ENCODE peak calls at places on chromosome 1, in five cellular contexts. A is right cardiac atrium, O is K562, Z is fibroblast of lung, M is cardiac septum. B is an unnamed sample.

GRCh38 chr1:30750751-30751291 is 6.8 kb downstream of the LAPTM5 start:
- DNase-seq in M (no peak), O (no peak), A (peak; percentile 40), Z (no peak), B (no peak)

GRCh38 chr1:109239580-109240068 is 9.7 kb upstream of the CELSR2 start:
- DNase-seq in M (no peak), Z (peak; percentile 55), A (no peak), O (peak; percentile 77), B (no peak)

GRCh38 chr1:37557402-37557801 is 662 bp downstream of the DNALI1 start:
- DNase-seq in M (no peak), O (no peak), Z (no peak), A (no peak), B (no peak)

GRCh38 chr1:156838972-156839371 is 19.9 kb downstream of the INSRR start:
- DNase-seq in O (peak; percentile 61), M (no peak), Z (peak; percentile 17), A (no peak), B (no peak)

GRCh38 chr1:243268751-243269460 is 13.1 kb downstream of the SDCCAG8 start:
- DNase-seq in Z (no peak), M (no peak), A (no peak), O (peak; percentile 45), B (no peak)

GRCh38 chr1:22053861-22054770 is 1.6 kb downstream of the CDC42 start:
- DNase-seq in A (no peak), M (no peak), Z (no peak), O (no peak), B (no peak)

GRCh38 chr1:154849645-154850131 is 20.4 kb downstream of the KCNN3 start:
- DNase-seq in O (no peak), Z (no peak), M (no peak), A (no peak), B (no peak)

GRCh38 chr1:117093091-117093534 is 28.4 kb downstream of the TRIM45 start:
- DNase-seq in A (no peak), M (no peak), O (peak; percentile 83), Z (peak; percentile 98), B (peak; percentile 41)

GRCh38 chr1:240178366-240178765 is 86.7 kb downstream of the FMN2 start:
- DNase-seq in A (no peak), O (no peak), Z (no peak), M (no peak), B (no peak)

GRCh38 chr1:208004851-208005250 is 93.9 kb upstream of the CD34 start:
- DNase-seq in O (no peak), Z (no peak), A (no peak), M (peak; percentile 47), B (no peak)

GRCh38 chr1:114340906-114341698 is 169.9 kb downstream of the TRIM33 start:
- DNase-seq in O (no peak), M (no peak), Z (no peak), A (no peak), B (no peak)

GRCh38 chr1:6247651-6248050 is 3.7 kb downstream of the HES3 start:
- DNase-seq in A (no peak), M (no peak), O (no peak), Z (no peak), B (no peak)

GRCh38 chr1:63319069-63320023 is 3.0 kb upstream of the FOXD3 start:
- DNase-seq in M (no peak), A (no peak), Z (peak; percentile 17), O (no peak), B (no peak)

GRCh38 chr1:109815809-109816791 is 52.4 kb upstream of the EPS8L3 start:
- DNase-seq in M (no peak), O (no peak), A (no peak), Z (no peak), B (peak; percentile 42)

GRCh38 chr1:37472281-37472680 is 2.1 kb upstream of the ZC3H12A start:
- DNase-seq in O (no peak), M (no peak), Z (no peak), A (no peak), B (no peak)

B was measured in transverse colon.